ENCODE peak calls at places on chromosomes 16 and 17, in five cellular contexts. X, M, I, A and C are unnamed samples.

GRCh38 chr16:3876695-3877094 is 3.8 kb downstream of the CREBBP start:
- DNase-seq in X (no peak), M (no peak), I (no peak), A (peak), C (no peak)

GRCh38 chr16:85754403-85754802 is 3.5 kb upstream of the C16orf74 start:
- DNase-seq in X (no peak), M (no peak), I (no peak), A (no peak), C (peak)

GRCh38 chr17:50624321-50624935 is 10.3 kb upstream of the ABCC3 start:
- DNase-seq in X (no peak), M (no peak), I (no peak), A (no peak), C (no peak)

GRCh38 chr16:9919460-9919859 is 262.8 kb downstream of the GRIN2A start:
- DNase-seq in X (no peak), M (no peak), I (no peak), A (no peak), C (no peak)

GRCh38 chr17:47987240-47987835 is 16.4 kb downstream of the CDK5RAP3 start:
- DNase-seq in X (no peak), M (no peak), I (peak), A (peak), C (no peak)

GRCh38 chr16:29649560-29650494 is 13.2 kb upstream of the SPN start:
- DNase-seq in X (no peak), M (no peak), I (no peak), A (no peak), C (no peak)

GRCh38 chr16:56401482-56401881 is 23.9 kb downstream of the AMFR start:
- DNase-seq in X (no peak), M (no peak), I (no peak), A (no peak), C (no peak)

GRCh38 chr16:28984619-28985135 is at the start of gene LAT:
- DNase-seq in X (no peak), M (no peak), I (no peak), A (no peak), C (peak)

GRCh38 chr16:54934536-54935410 is 4.1 kb downstream of the IRX5 start:
- DNase-seq in X (no peak), M (no peak), I (peak), A (peak), C (peak)

GRCh38 chr16:81266680-81267095 is 28.2 kb downstream of the BCO1 start:
- DNase-seq in X (peak), M (no peak), I (no peak), A (peak), C (no peak)

GRCh38 chr17:67194134-67194533 is 50.9 kb downstream of the HELZ start:
- DNase-seq in X (peak), M (no peak), I (no peak), A (peak), C (no peak)

GRCh38 chr17:59530561-59530960 is 34.8 kb upstream of the DHX40 start:
- DNase-seq in X (no peak), M (no peak), I (no peak), A (no peak), C (no peak)

GRCh38 chr16:17345043-17345442 is 125.7 kb downstream of the XYLT1 start:
- DNase-seq in X (peak), M (no peak), I (no peak), A (peak), C (peak)

GRCh38 chr16:5108505-5109158 is 11.0 kb upstream of the EEF2KMT start:
- DNase-seq in X (no peak), M (no peak), I (no peak), A (no peak), C (no peak)

GRCh38 chr16:1509307-1510221 is 16.4 kb downstream of the TELO2 start:
- DNase-seq in X (no peak), M (no peak), I (no peak), A (no peak), C (no peak)

GRCh38 chr16:1556254-1556653 is 22.8 kb downstream of the TMEM204 start:
- DNase-seq in X (no peak), M (no peak), I (no peak), A (no peak), C (no peak)

GRCh38 chr17:41620583-41621434 is 3.6 kb downstream of the KRT17 start:
- DNase-seq in X (peak), M (no peak), I (no peak), A (peak), C (no peak)

GRCh38 chr17:30449480-30449879 is 27.7 kb upstream of the GOSR1 start:
- DNase-seq in X (peak), M (no peak), I (no peak), A (peak), C (no peak)

GRCh38 chr17:2238432-2239169 is 65.0 kb downstream of the SMG6 start:
- DNase-seq in X (no peak), M (no peak), I (no peak), A (no peak), C (peak)

GRCh38 chr17:58527949-58528348 is 13.5 kb upstream of the MTMR4 start:
- DNase-seq in X (peak), M (no peak), I (no peak), A (peak), C (no peak)

GRCh38 chr17:6061290-6061689 is 8.9 kb upstream of the WSCD1 start:
- DNase-seq in X (peak), M (no peak), I (no peak), A (peak), C (no peak)

GRCh38 chr17:286571-286970 is 66.0 kb downstream of the RPH3AL start:
- DNase-seq in X (no peak), M (no peak), I (no peak), A (no peak), C (no peak)

GRCh38 chr16:53429221-53429943 is 4.9 kb upstream of the RBL2 start:
- DNase-seq in X (peak), M (no peak), I (no peak), A (peak), C (no peak)

GRCh38 chr17:71337903-71338302 is 782.9 kb upstream of the SOX9 start:
- DNase-seq in X (peak), M (no peak), I (no peak), A (peak), C (no peak)

GRCh38 chr17:13355054-13355453 is 246.7 kb downstream of the HS3ST3A1 start:
- DNase-seq in X (no peak), M (no peak), I (no peak), A (no peak), C (no peak)

GRCh38 chr16:75695708-75696107 is 5.6 kb downstream of the DUXB start:
- DNase-seq in X (no peak), M (no peak), I (no peak), A (no peak), C (peak)
- TF ChIP-seq CTCF in X (peak), M (no peak), I (no peak), A (no peak), C (peak)

DNA sequence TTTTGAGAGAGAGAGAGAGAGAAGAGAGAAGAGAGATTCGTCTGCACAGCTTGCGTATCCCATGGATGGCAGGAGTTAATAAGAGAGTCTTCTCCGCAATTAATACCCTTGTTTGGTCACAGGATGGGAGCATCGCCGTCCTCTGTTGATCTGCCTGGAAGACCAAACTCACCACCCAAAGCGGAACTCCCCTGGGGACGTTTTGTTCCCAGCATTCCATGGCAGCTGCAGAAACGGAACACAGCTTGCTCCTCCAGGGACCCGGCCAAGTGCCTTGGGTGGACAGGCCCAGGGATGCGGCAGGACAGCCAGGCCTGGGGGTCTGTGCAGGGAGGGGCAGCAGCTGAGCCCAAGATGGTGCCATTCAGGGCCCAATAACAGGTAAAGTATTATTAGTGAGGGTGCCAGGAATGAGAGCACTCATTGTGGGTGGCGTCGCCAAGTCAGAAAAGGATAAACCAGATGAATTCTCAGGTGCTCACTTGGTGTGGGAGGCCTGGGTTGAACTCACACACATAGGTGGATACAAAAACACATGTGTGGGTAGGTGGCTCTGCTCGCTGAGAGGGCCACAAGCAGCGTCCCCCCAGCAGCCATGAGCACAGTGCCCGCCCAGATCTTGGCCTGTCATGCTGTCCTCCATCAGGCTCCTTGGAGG is 83.1 kb downstream of the NT5M start:
- DNase-seq in X (no peak), M (no peak), I (no peak), A (no peak), C (no peak)
- TF ChIP-seq CTCF in X (no peak), M (no peak), I (no peak), A (no peak), C (no peak)

GRCh38 chr17:44564429-44564828 is 7.1 kb downstream of the FZD2 start:
- DNase-seq in X (no peak), M (no peak), I (no peak), A (no peak), C (no peak)

GRCh38 chr17:44561237-44561623 is 3.9 kb downstream of the FZD2 start:
- DNase-seq in X (no peak), M (no peak), I (no peak), A (no peak), C (no peak)

GRCh38 chr17:44569459-44569858 is 12.2 kb downstream of the FZD2 start:
- DNase-seq in X (no peak), M (no peak), I (no peak), A (no peak), C (no peak)

GRCh38 chr17:44568311-44568710 is 11.0 kb downstream of the FZD2 start:
- DNase-seq in X (no peak), M (no peak), I (no peak), A (no peak), C (no peak)

GRCh38 chr17:44565866-44566443 is 8.7 kb downstream of the FZD2 start:
- DNase-seq in X (no peak), M (no peak), I (no peak), A (no peak), C (no peak)
- TF ChIP-seq CTCF in X (peak), M (no peak), I (peak), A (peak), C (peak)

GRCh38 chr17:75486151-75486550 is 29.2 kb downstream of the CASKIN2 start:
- DNase-seq in X (no peak), M (no peak), I (no peak), A (no peak), C (no peak)

GRCh38 chr17:75488693-75489510 is 26.4 kb downstream of the CASKIN2 start:
- DNase-seq in X (no peak), M (no peak), I (no peak), A (no peak), C (no peak)

GRCh38 chr17:75486951-75487350 is 28.4 kb downstream of the CASKIN2 start:
- DNase-seq in X (no peak), M (no peak), I (no peak), A (no peak), C (no peak)

GRCh38 chr17:75485688-75486087 is 29.3 kb downstream of the TMEM94 start:
- DNase-seq in X (no peak), M (no peak), I (no peak), A (no peak), C (no peak)

GRCh38 chr17:75487351-75488070 is 27.8 kb downstream of the CASKIN2 start:
- DNase-seq in X (peak), M (no peak), I (no peak), A (no peak), C (peak)
- TF ChIP-seq CTCF in X (no peak), M (no peak), I (no peak), A (no peak), C (no peak)

GRCh38 chr16:87844374-87844733 is 25.0 kb downstream of the SLC7A5 start:
- DNase-seq in X (no peak), M (no peak), I (peak), A (peak), C (no peak)
- TF ChIP-seq CTCF in X (no peak), M (no peak), I (peak), A (no peak), C (no peak)

GRCh38 chr17:82019208-82019727 is 3.4 kb downstream of the CENPX start:
- DNase-seq in X (no peak), M (no peak), I (no peak), A (no peak), C (no peak)

GRCh38 chr17:82021728-82022309 is 859 bp downstream of the CENPX start:
- DNase-seq in X (no peak), M (no peak), I (no peak), A (no peak), C (no peak)

GRCh38 chr17:82022310-82022980 is at the start of gene CENPX:
- DNase-seq in X (no peak), M (no peak), I (no peak), A (no peak), C (no peak)

GRCh38 chr17:82019905-82020873 is 2.5 kb downstream of the CENPX start:
- DNase-seq in X (peak), M (no peak), I (peak), A (peak), C (peak)

DNA sequence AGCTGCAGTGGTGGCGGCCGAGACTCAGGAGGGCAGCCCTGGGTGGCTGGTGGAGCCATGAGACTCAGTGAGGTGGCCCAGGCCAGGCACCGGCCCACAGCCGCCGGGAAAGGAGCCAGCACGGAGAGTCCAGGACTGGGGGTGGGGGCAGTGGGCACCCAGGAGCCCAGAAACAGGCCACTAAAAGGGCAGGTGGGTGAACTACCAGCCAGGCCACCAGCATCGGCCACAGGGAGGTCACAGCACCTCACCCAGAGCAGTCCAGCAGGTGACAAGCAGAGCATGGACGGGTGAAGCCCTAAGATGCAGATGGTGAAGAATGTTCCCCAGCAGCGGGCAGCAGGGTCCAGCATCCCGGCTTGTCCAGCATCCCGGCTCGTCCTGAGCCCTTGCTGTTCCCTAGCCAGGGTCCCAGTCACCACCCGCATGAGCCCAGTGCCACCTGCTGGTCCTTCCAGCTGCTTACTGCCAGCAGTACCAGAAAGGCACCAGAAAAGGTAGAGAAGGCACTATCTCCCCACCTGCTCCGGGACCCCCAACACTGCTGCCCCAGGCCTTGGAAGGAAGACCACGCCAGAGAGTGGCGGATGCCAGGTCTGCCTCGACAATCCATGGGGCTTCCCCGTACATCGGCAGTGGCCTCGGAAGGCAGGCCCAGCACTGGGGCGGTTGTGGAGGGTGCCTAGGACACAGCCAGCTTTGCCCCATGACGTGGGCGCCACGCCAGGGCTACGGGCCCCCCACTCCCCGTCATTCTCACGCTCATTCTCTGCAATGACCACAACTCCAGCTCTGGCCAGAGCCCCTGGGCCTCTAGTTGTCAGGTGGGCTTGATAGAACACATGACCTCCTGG is 1.6 kb downstream of the CENPX start:
- DNase-seq in X (peak), M (no peak), I (peak), A (peak), C (peak)
- TF ChIP-seq CTCF in X (peak), M (peak), I (peak), A (peak), C (peak)

GRCh38 chr17:78137392-78138203 is 7.0 kb downstream of the TMC8 start:
- DNase-seq in X (no peak), M (no peak), I (no peak), A (no peak), C (no peak)

GRCh38 chr17:78141437-78142112 is 4.6 kb upstream of the C17orf99 start:
- DNase-seq in X (no peak), M (no peak), I (no peak), A (no peak), C (no peak)

GRCh38 chr17:78140169-78141051 is 5.8 kb upstream of the C17orf99 start:
- DNase-seq in X (peak), M (peak), I (peak), A (peak), C (peak)

GRCh38 chr17:78135858-78136500 is 5.4 kb downstream of the TMC8 start:
- DNase-seq in X (no peak), M (no peak), I (no peak), A (no peak), C (no peak)

GRCh38 chr17:78138204-78139060 is 7.8 kb upstream of the C17orf99 start:
- DNase-seq in X (no peak), M (no peak), I (no peak), A (no peak), C (no peak)
- TF ChIP-seq CTCF in X (no peak), M (no peak), I (no peak), A (no peak), C (no peak)

DNA sequence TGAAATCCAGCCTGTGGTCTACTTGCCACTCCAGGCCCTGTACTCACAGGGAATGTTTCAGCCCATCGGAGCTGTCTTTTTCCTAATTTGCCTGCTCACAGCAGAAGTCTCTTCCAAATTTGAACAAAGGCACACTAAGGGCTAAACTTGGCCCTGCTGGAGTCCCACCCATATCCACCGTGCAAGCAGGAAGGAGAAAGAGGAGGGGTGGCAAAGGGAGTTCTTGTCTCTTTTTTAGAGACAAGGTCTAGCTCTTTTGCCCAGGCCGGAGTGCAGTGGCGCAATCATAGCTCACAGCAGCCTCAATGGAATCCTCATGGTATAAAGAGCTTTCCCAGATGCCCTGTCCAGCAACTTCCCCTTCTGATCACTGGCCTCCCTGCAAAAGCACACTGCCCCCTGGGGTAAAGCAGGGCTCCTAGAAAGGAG is 2.7 kb upstream of the PRM1 start:
- DNase-seq in X (peak), M (no peak), I (no peak), A (no peak), C (no peak)
- TF ChIP-seq CTCF in X (peak), M (no peak), I (no peak), A (no peak), C (no peak)

DNA sequence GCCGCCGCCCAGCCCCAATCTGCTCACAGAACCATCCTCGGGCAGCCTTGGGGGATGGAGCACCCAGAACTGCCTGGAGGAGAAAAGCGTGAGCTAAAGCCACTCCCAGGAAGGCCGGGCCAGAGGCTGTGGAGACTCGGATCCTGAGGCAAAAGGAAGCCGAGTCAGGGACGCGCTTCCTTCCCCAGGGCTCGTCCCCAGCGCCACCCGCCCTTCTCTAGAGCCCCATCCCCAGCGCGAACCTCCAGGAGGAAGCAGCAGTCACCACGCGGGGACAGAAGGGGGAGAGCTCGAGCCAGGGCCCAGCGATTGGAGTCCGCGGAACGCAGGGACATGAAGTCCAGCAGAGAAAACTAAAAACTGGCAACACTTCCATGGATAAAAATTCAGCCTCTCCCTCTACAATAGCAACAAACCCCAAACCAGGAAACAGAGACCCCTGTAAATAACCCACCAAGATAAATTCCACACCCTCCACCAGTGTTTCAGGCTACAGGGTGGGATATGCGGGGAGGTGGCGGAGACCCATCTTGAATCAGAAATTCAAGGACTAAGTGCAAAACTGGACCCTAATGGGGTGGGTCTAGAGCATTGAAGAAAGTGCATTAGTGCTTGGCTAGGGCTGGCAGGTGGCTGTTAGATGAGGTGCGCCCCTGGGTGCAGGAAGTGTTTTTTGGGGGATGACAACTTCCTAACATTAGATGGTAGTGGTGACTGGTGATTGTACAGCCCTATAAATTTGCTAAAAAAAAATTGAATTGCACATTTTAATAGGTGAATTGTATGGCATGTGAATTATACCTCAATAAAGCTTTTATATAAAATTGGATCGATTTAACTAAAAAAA is 116.1 kb upstream of the METRNL start:
- DNase-seq in X (peak), M (no peak), I (peak), A (peak), C (no peak)
- TF ChIP-seq CTCF in X (peak), M (peak), I (peak), A (peak), C (peak)

GRCh38 chr17:8741771-8742170 is 2.9 kb downstream of the CCDC42 start:
- DNase-seq in X (no peak), M (no peak), I (no peak), A (no peak), C (no peak)

GRCh38 chr17:8742274-8742673 is 2.4 kb downstream of the CCDC42 start:
- DNase-seq in X (no peak), M (no peak), I (no peak), A (no peak), C (no peak)

GRCh38 chr17:8741366-8741765 is 3.3 kb downstream of the CCDC42 start:
- DNase-seq in X (no peak), M (no peak), I (no peak), A (no peak), C (no peak)

GRCh38 chr17:8739104-8739503 is 5.5 kb downstream of the CCDC42 start:
- DNase-seq in X (no peak), M (no peak), I (peak), A (no peak), C (no peak)

GRCh38 chr17:8740486-8740885 is 4.2 kb downstream of the CCDC42 start:
- DNase-seq in X (no peak), M (no peak), I (no peak), A (no peak), C (peak)
- TF ChIP-seq CTCF in X (no peak), M (no peak), I (no peak), A (no peak), C (no peak)